ENCODE peak calls at places on chromosomes 3 and 15, in six cellular contexts. One of them, this sample, is unnamed.
A peak's percentile ranks its signal among the peaks of the same experiment; 100 is the strongest.

GRCh38 chr3:185120126-185120525 is 32.7 kb downstream of the C3orf70 start:
- DNase-seq in H1: no peak
- DNase-seq in K562: no peak
- DNase-seq in GM12878: no peak
- DNase-seq in HCT116: no peak
- DNase-seq in HepG2: no peak
- DNase-seq in this sample: no peak

GRCh38 chr15:33309602-33310276 is 1.0 kb upstream of the RYR3 start:
- DNase-seq in H1: peak; percentile 49
- DNase-seq in HCT116: no peak
- DNase-seq in GM12878: no peak
- DNase-seq in HepG2: no peak
- DNase-seq in K562: no peak
- DNase-seq in this sample: no peak

GRCh38 chr15:92709064-92709463 is 53.5 kb upstream of the FAM174B start:
- DNase-seq in HepG2: no peak
- DNase-seq in H1: no peak
- DNase-seq in K562: no peak
- DNase-seq in HCT116: no peak
- DNase-seq in GM12878: no peak
- DNase-seq in this sample: peak; percentile 79

GRCh38 chr15:89171136-89172072 is 50.0 kb downstream of the RLBP1 start:
- DNase-seq in K562: peak; percentile 69
- DNase-seq in H1: peak; percentile 93
- DNase-seq in HepG2: peak; percentile 62
- DNase-seq in HCT116: peak; percentile 32
- DNase-seq in GM12878: no peak
- DNase-seq in this sample: peak; percentile 65

GRCh38 chr15:70687432-70687831 is 75.9 kb downstream of the UACA start:
- DNase-seq in HepG2: no peak
- DNase-seq in GM12878: no peak
- DNase-seq in K562: no peak
- DNase-seq in HCT116: no peak
- DNase-seq in H1: no peak
- DNase-seq in this sample: no peak

GRCh38 chr3:30611613-30612421 is 5.4 kb downstream of the TGFBR2 start:
- DNase-seq in HCT116: no peak
- DNase-seq in K562: no peak
- DNase-seq in H1: no peak
- DNase-seq in HepG2: no peak
- DNase-seq in GM12878: no peak
- DNase-seq in this sample: no peak

GRCh38 chr3:170585937-170586310 is at the start of gene SLC7A14:
- DNase-seq in HepG2: no peak
- DNase-seq in GM12878: no peak
- DNase-seq in HCT116: no peak
- DNase-seq in K562: no peak
- DNase-seq in H1: peak; percentile 69
- DNase-seq in this sample: no peak

GRCh38 chr15:94912760-94913159 is 681.4 kb downstream of the MCTP2 start:
- DNase-seq in K562: no peak
- DNase-seq in H1: no peak
- DNase-seq in HCT116: no peak
- DNase-seq in HepG2: no peak
- DNase-seq in GM12878: no peak
- DNase-seq in this sample: no peak

GRCh38 chr3:52399593-52399992 is 45.3 kb downstream of the SEMA3G start:
- DNase-seq in H1: no peak
- DNase-seq in GM12878: no peak
- DNase-seq in HepG2: no peak
- DNase-seq in HCT116: no peak
- DNase-seq in K562: no peak
- DNase-seq in this sample: no peak

GRCh38 chr3:187986514-187986934 is 167.4 kb upstream of the LPP start:
- DNase-seq in K562: no peak
- DNase-seq in HCT116: peak; percentile 19
- DNase-seq in HepG2: no peak
- DNase-seq in H1: no peak
- DNase-seq in GM12878: no peak
- DNase-seq in this sample: peak; percentile 84

GRCh38 chr3:33439421-33440327 is 531 bp downstream of the UBP1 start:
- DNase-seq in HCT116: no peak
- DNase-seq in H1: peak; percentile 60
- DNase-seq in K562: peak; percentile 92
- DNase-seq in HepG2: peak; percentile 21
- DNase-seq in GM12878: no peak
- DNase-seq in this sample: peak; percentile 56

GRCh38 chr3:172692751-172693310 is 18.0 kb downstream of the NCEH1 start:
- DNase-seq in H1: no peak
- DNase-seq in HCT116: no peak
- DNase-seq in K562: no peak
- DNase-seq in GM12878: no peak
- DNase-seq in HepG2: no peak
- DNase-seq in this sample: no peak

GRCh38 chr3:39383913-39384664 is 919 bp downstream of the SLC25A38 start:
- DNase-seq in H1: peak; percentile 96
- DNase-seq in GM12878: peak; percentile 70
- DNase-seq in K562: peak; percentile 99
- DNase-seq in HepG2: peak; percentile 89
- DNase-seq in HCT116: peak; percentile 82
- DNase-seq in this sample: peak; percentile 96

GRCh38 chr3:49410844-49411549 is 779 bp downstream of the RHOA start:
- DNase-seq in H1: no peak
- DNase-seq in HepG2: no peak
- DNase-seq in HCT116: no peak
- DNase-seq in GM12878: no peak
- DNase-seq in K562: no peak
- DNase-seq in this sample: peak; percentile 50

GRCh38 chr3:19348929-19349564 is 200.7 kb downstream of the KCNH8 start:
- DNase-seq in K562: peak; percentile 48
- DNase-seq in GM12878: no peak
- DNase-seq in HepG2: peak; percentile 8
- DNase-seq in HCT116: peak; percentile 13
- DNase-seq in H1: no peak
- DNase-seq in this sample: no peak

GRCh38 chr15:50484781-50485180 is 60.6 kb downstream of the USP8 start:
- DNase-seq in HCT116: no peak
- DNase-seq in GM12878: peak; percentile 46
- DNase-seq in K562: no peak
- DNase-seq in H1: no peak
- DNase-seq in HepG2: no peak
- DNase-seq in this sample: no peak

GRCh38 chr3:193016437-193016887 is 98.8 kb upstream of the MB21D2 start:
- DNase-seq in H1: peak; percentile 54
- DNase-seq in HepG2: no peak
- DNase-seq in HCT116: no peak
- DNase-seq in GM12878: no peak
- DNase-seq in K562: no peak
- DNase-seq in this sample: no peak

GRCh38 chr3:124837730-124838186 is 49.4 kb downstream of the ITGB5 start:
- DNase-seq in HepG2: peak; percentile 90
- DNase-seq in H1: no peak
- DNase-seq in K562: peak; percentile 25
- DNase-seq in HCT116: peak; percentile 50
- DNase-seq in GM12878: no peak
- DNase-seq in this sample: peak; percentile 83

GRCh38 chr15:31214158-31214863 is 112.3 kb upstream of the KLF13 start:
- DNase-seq in HCT116: no peak
- DNase-seq in GM12878: no peak
- DNase-seq in HepG2: no peak
- DNase-seq in H1: no peak
- DNase-seq in K562: no peak
- DNase-seq in this sample: no peak

DNA sequence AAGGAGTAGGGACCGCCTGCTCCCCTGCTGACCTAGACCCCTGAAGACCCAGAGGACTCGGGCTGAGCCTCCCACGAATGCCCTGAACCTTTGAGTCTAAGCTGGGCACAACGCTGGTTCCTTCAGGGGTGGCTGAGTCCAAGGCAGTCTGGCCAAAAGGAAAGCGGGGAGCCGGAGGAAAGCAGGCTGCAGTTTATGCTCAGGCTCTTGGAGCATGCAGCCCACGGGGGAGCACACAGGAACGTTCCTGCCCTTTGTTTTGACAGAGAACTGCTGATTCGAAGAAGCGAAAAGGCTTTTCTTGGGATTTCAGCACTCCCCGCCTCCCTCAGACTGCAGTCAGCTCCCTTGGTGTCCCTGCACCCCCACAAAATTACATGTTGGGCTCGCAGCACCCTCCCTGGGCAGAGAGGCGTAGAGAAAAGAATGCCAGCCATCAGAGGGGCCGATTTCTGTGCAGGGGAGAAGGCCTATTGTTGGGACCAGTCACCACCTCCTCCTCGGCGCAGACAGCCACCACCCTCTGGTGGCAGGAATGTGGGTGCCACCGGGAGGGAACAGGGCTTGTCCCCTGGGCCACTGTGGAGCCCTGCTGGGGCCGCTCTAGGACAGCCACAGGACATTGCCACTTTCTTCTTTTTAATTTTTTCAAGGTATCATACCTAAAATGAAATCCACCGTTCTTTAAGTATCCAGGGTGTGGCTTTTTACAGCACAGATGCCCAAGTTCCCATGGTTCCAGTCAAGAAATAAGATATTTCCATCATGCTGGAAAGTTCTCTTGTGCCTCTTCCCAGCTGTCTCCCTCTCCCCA is 72.2 kb downstream of the SMAD6 start:
- DNase-seq in HCT116: peak; percentile 72
- DNase-seq in HepG2: peak; percentile 78
- DNase-seq in GM12878: no peak
- DNase-seq in H1: peak; percentile 95
- DNase-seq in K562: peak; percentile 91
- DNase-seq in this sample: peak; percentile 80
- TF ChIP-seq POLR2A in HCT116: no peak
- TF ChIP-seq POLR2A in HepG2: no peak
- TF ChIP-seq POLR2A in GM12878: no peak
- TF ChIP-seq POLR2A in H1: no peak
- TF ChIP-seq POLR2A in K562: no peak
- TF ChIP-seq POLR2A in this sample: no peak

GRCh38 chr15:74578496-74578994 is 37.1 kb upstream of the CLK3 start:
- DNase-seq in HepG2: no peak
- DNase-seq in GM12878: no peak
- DNase-seq in K562: no peak
- DNase-seq in H1: no peak
- DNase-seq in HCT116: no peak
- DNase-seq in this sample: no peak

GRCh38 chr15:74579001-74579400 is 36.6 kb upstream of the CLK3 start:
- DNase-seq in H1: no peak
- DNase-seq in K562: no peak
- DNase-seq in HCT116: no peak
- DNase-seq in HepG2: no peak
- DNase-seq in GM12878: no peak
- DNase-seq in this sample: no peak

GRCh38 chr15:74569731-74570070 is 28.7 kb downstream of the ARID3B start:
- DNase-seq in HepG2: no peak
- DNase-seq in H1: no peak
- DNase-seq in K562: no peak
- DNase-seq in HCT116: no peak
- DNase-seq in GM12878: no peak
- DNase-seq in this sample: no peak

GRCh38 chr15:74571191-74571590 is 30.2 kb downstream of the ARID3B start:
- DNase-seq in K562: no peak
- DNase-seq in H1: no peak
- DNase-seq in HepG2: no peak
- DNase-seq in HCT116: no peak
- DNase-seq in GM12878: no peak
- DNase-seq in this sample: no peak

DNA sequence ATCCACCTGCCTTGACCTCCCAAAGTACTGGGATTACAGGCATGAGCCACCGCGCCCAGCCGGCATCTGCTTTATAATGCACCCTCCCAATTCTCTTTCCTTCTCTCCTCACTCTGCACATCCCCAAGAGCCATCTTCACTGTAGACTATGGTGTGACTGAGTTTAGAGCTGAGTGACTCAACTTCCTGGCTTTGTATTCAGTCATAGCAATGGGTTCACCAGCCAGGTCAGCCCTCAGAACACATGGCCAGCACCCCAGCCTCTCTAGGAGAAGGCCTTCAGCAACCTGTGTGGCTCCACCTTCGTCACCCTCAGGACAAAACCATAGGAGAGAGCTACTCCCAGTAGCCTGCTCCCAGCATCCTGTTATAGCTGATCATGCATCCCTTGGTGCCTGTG is 33.0 kb downstream of the ARID3B start:
- DNase-seq in K562: no peak
- DNase-seq in HCT116: no peak
- DNase-seq in H1: no peak
- DNase-seq in GM12878: no peak
- DNase-seq in HepG2: no peak
- DNase-seq in this sample: peak; percentile 72
- H3K9me3 ChIP-seq in K562: no peaks in the 10 kb centered on the region
- H3K9me3 ChIP-seq in HCT116: no peaks in the 10 kb centered on the region
- H3K9me3 ChIP-seq in H1: no peaks in the 10 kb centered on the region
- H3K9me3 ChIP-seq in GM12878: no peaks in the 10 kb centered on the region
- H3K9me3 ChIP-seq in HepG2: no peaks in the 10 kb centered on the region
- H3K9me3 ChIP-seq in this sample: no peaks in the 10 kb centered on the region

DNA sequence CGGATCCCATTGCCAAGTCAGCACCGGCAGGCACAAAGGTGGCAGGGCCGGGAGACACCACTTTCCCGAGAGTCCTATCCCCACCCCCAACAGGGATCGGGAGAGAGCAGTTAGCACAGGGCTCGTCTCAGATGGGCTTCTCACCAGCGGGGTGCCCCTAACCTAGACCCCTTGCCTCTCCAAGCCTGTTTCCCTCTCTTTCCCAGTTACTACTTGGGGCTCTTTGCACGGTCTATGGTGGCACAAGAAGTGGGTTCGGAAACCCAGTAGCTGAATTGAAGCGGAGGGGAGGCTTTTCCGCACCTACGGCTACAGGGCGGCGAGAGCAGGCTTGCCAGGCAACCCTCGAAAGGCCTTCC is 383 bp upstream of the EFCC1 start:
- DNase-seq in HepG2: no peak
- DNase-seq in K562: no peak
- DNase-seq in GM12878: no peak
- DNase-seq in H1: no peak
- DNase-seq in HCT116: no peak
- DNase-seq in this sample: peak; percentile 16
- TF ChIP-seq EZH2 in HepG2: peak; percentile 32
- TF ChIP-seq EZH2 in K562: no peak
- TF ChIP-seq EZH2 in GM12878: no peak
- TF ChIP-seq EZH2 in H1: no peak
- TF ChIP-seq EZH2 in HCT116: no peak
- TF ChIP-seq EZH2 in this sample: no peak

DNA sequence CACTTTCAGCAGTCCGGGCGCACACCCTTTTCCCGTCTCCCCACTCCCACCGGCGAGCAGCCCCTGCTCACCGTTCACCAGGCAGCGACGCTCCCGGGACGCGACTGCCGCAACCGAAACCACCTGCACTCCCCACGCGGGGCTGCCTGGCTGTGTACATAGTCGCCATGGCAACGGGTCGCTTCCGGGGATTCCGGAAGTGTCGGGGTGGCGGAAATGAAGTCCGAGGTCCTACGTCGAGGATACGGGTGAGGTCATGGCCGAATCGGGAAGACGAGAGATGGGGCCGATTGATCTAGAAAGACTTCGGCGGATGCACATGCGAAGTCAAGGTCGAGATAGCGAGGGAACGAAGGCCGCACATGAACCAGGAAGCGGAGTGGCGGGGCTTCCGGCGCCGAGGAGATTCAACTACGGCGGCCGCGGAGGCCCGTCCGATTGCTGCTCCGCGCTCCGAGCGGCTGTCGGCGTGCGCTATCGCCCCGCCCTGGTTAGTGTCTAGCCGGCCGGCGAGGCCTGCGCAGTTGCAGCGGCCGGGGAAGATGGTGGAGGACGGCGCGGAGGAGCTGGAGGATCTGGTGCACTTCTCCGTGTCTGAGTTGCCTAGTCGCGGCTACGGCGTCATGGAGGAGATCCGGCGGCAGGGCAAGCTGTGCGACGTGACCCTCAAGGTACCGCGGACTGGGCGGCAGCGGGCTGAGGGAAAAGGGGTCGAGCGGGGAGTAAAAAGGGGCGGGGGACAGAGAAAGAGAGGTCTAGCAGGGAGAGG is at the start of the genes KIF9 and KLHL18:
- DNase-seq in HCT116: peak; percentile 92
- DNase-seq in H1: peak; percentile 92
- DNase-seq in GM12878: peak; percentile 89
- DNase-seq in HepG2: peak; percentile 92
- DNase-seq in K562: peak; percentile 94
- DNase-seq in this sample: peak; percentile 91
- TF ChIP-seq POLR2A in HCT116: peak; percentile 26
- TF ChIP-seq POLR2A in H1: peak; percentile 77
- TF ChIP-seq POLR2A in GM12878: peak; percentile 96
- TF ChIP-seq POLR2A in HepG2: peak; percentile 77
- TF ChIP-seq POLR2A in K562: peak; percentile 90
- TF ChIP-seq POLR2A in this sample: peak; percentile 91